ENCODE peak calls at places on chromosomes 7 and 10, in four cellular contexts. One of them, this sample, is unnamed.

GRCh38 chr7:46168671-46169383 is 247.8 kb upstream of the IGFBP3 start:
- DNase-seq in activated CD4-positive, CD25-positive, alpha-beta regulatory T cell: no peak
- DNase-seq in sciatic nerve: no peak
- DNase-seq in cardiac fibroblast: peak
- DNase-seq in this sample: no peak

GRCh38 chr10:52221937-52222336 is 92.1 kb upstream of the DKK1 start:
- DNase-seq in activated CD4-positive, CD25-positive, alpha-beta regulatory T cell: no peak
- DNase-seq in sciatic nerve: no peak
- DNase-seq in cardiac fibroblast: no peak
- DNase-seq in this sample: no peak

GRCh38 chr10:68618234-68618633 is 58.1 kb downstream of the TET1 start:
- DNase-seq in activated CD4-positive, CD25-positive, alpha-beta regulatory T cell: no peak
- DNase-seq in sciatic nerve: no peak
- DNase-seq in cardiac fibroblast: no peak
- DNase-seq in this sample: peak

GRCh38 chr7:112452102-112452888 is 2.0 kb downstream of the IFRD1 start:
- DNase-seq in activated CD4-positive, CD25-positive, alpha-beta regulatory T cell: no peak
- DNase-seq in sciatic nerve: peak
- DNase-seq in cardiac fibroblast: peak
- DNase-seq in this sample: peak

GRCh38 chr7:105209433-105209832 is 179.3 kb downstream of the SRPK2 start:
- DNase-seq in activated CD4-positive, CD25-positive, alpha-beta regulatory T cell: no peak
- DNase-seq in sciatic nerve: no peak
- DNase-seq in cardiac fibroblast: no peak
- DNase-seq in this sample: no peak

GRCh38 chr10:42630537-42631134 is 7.7 kb downstream of the ZNF33B start:
- DNase-seq in activated CD4-positive, CD25-positive, alpha-beta regulatory T cell: no peak
- DNase-seq in sciatic nerve: no peak
- DNase-seq in cardiac fibroblast: no peak
- DNase-seq in this sample: no peak

GRCh38 chr7:54664235-54665228 is 94.5 kb downstream of the SEC61G start:
- DNase-seq in activated CD4-positive, CD25-positive, alpha-beta regulatory T cell: no peak
- DNase-seq in sciatic nerve: peak
- DNase-seq in cardiac fibroblast: peak
- DNase-seq in this sample: peak

GRCh38 chr10:132696728-132697567 is 89.0 kb downstream of the NKX6-2 start:
- DNase-seq in activated CD4-positive, CD25-positive, alpha-beta regulatory T cell: no peak
- DNase-seq in sciatic nerve: peak
- DNase-seq in cardiac fibroblast: no peak
- DNase-seq in this sample: no peak

GRCh38 chr7:25758559-25758958 is 393.4 kb upstream of the NFE2L3 start:
- DNase-seq in activated CD4-positive, CD25-positive, alpha-beta regulatory T cell: no peak
- DNase-seq in sciatic nerve: no peak
- DNase-seq in cardiac fibroblast: no peak
- DNase-seq in this sample: no peak

GRCh38 chr7:17485905-17486304 is 187.5 kb downstream of the AHR start:
- DNase-seq in activated CD4-positive, CD25-positive, alpha-beta regulatory T cell: no peak
- DNase-seq in sciatic nerve: no peak
- DNase-seq in cardiac fibroblast: peak
- DNase-seq in this sample: no peak

GRCh38 chr10:35306852-35307251 is 29.5 kb upstream of the CCNY start:
- DNase-seq in activated CD4-positive, CD25-positive, alpha-beta regulatory T cell: no peak
- DNase-seq in sciatic nerve: no peak
- DNase-seq in cardiac fibroblast: peak
- DNase-seq in this sample: peak

GRCh38 chr7:36806897-36807296 is 82.6 kb upstream of the AOAH start:
- DNase-seq in activated CD4-positive, CD25-positive, alpha-beta regulatory T cell: no peak
- DNase-seq in sciatic nerve: no peak
- DNase-seq in cardiac fibroblast: no peak
- DNase-seq in this sample: no peak

GRCh38 chr7:21999896-22000295 is 54.2 kb upstream of the CDCA7L start:
- DNase-seq in activated CD4-positive, CD25-positive, alpha-beta regulatory T cell: no peak
- DNase-seq in sciatic nerve: no peak
- DNase-seq in cardiac fibroblast: peak
- DNase-seq in this sample: no peak

GRCh38 chr10:130065251-130065650 is 45.4 kb downstream of the C10orf143 start:
- DNase-seq in activated CD4-positive, CD25-positive, alpha-beta regulatory T cell: no peak
- DNase-seq in sciatic nerve: no peak
- DNase-seq in cardiac fibroblast: no peak
- DNase-seq in this sample: no peak

GRCh38 chr7:7424151-7424873 is 111.4 kb downstream of the COL28A1 start:
- DNase-seq in activated CD4-positive, CD25-positive, alpha-beta regulatory T cell: peak
- DNase-seq in sciatic nerve: peak
- DNase-seq in cardiac fibroblast: peak
- DNase-seq in this sample: peak